ENCODE peak calls at places on chromosome 2, in six cellular contexts. F is psoas muscle, P is astrocyte of the cerebellum, N is mammary epithelial cell, U is BJ, X is PC-9. E is an unnamed sample.

GRCh38 chr2:1538663-1539062 is 125.4 kb downstream of the TPO start:
- DNase-seq in F (no peak), P (no peak), N (no peak), U (no peak), X (no peak), E (no peak)

GRCh38 chr2:119753930-119754321 is 5.8 kb upstream of the PTPN4 start:
- DNase-seq in F (no peak), P (no peak), N (no peak), U (no peak), X (no peak), E (no peak)

GRCh38 chr2:127053731-127054603 is 53.0 kb downstream of the BIN1 start:
- DNase-seq in F (peak), P (no peak), N (no peak), U (no peak), X (no peak), E (no peak)

GRCh38 chr2:83386559-83386958 is 1072.5 kb downstream of the SUCLG1 start:
- DNase-seq in F (no peak), P (no peak), N (no peak), U (no peak), X (no peak), E (peak)

GRCh38 chr2:45918816-45919655 is 267.6 kb downstream of the PRKCE start:
- DNase-seq in F (no peak), P (no peak), N (no peak), U (no peak), X (no peak), E (no peak)

GRCh38 chr2:175008801-175009495 is 3.8 kb upstream of the CHN1 start:
- DNase-seq in F (no peak), P (no peak), N (no peak), U (no peak), X (no peak), E (no peak)

GRCh38 chr2:114346658-114347057 is 95.8 kb upstream of the DPP10 start:
- DNase-seq in F (no peak), P (no peak), N (no peak), U (no peak), X (no peak), E (no peak)

GRCh38 chr2:122338000-122338399 is 582.5 kb downstream of the TSN start:
- DNase-seq in F (no peak), P (no peak), N (no peak), U (no peak), X (no peak), E (no peak)

GRCh38 chr2:27822049-27822448 is 50.5 kb downstream of the MRPL33 start:
- DNase-seq in F (no peak), P (no peak), N (no peak), U (no peak), X (no peak), E (no peak)

GRCh38 chr2:50606860-50607259 is 425.1 kb downstream of the NRXN1 start:
- DNase-seq in F (no peak), P (no peak), N (no peak), U (no peak), X (no peak), E (no peak)

GRCh38 chr2:223465793-223466192 is 136.4 kb downstream of the SCG2 start:
- DNase-seq in F (peak), P (peak), N (peak), U (peak), X (peak), E (peak)

DNA sequence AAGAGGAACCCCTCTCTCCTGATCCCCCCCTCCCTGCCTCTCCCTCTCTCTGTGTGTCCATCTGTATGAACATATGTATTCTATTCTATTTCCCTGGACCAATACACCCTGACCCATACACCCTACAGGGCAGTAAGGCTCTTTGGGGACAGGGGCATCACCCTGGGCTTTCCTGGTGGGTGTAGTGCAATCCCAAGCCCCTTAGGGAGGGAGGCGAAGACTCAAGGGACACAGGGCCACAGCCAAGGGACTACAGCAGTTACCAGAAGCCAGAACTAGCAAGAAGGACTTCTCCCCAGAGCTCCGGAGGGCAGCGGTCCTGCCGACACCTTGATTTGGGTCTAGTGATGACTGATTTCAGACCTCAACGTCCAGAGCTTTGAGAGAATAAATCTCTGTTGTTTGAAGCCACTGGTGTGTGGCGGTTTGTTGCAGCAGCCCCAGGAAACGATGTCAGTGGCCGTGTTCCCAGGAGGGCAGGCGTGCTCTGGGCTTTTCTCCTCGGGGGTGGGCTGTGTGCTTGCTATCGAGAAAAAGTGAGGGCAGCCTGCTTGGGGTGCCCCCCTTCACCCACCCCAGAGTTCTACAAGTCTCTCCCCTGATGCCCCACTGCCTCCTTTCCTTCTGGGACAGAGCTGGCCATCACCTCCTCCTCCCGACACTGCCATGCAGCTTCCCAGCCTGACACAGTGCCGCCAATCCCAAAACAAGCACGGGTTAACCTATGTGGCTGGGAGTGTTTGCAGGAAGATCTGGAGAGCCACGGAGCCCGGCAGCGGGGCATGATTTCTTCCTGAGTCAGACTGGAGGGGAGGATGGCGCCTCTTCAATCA is 213.9 kb upstream of the RAB6C start:
- DNase-seq in F (no peak), P (no peak), N (no peak), U (no peak), X (no peak), E (no peak)
- H3K4me3 ChIP-seq in F (no peak), P (no peak), N (no peak), U (no peak), X (no peak), E (no peak)

DNA sequence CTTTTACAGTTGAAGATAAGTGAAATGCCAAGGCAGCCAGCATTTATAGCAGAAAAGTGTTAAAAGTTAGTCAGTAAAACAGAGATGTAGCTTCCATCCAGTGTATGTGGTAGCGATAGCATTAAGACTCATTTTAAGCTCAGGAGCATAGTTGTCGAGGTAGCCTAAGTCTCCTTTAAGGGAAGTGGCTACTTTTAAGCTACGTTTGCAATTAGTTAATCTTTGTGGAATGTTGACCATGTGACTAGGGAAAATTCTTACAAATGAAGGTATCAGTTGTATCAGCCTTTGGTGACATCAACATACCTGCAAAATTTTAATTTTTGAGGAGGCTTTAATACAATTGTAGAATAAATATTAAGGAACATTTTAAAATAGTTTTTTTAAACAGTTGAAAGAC is 61.9 kb downstream of the LHCGR start:
- DNase-seq in F (no peak), P (no peak), N (no peak), U (no peak), X (no peak), E (no peak)
- H3K4me3 ChIP-seq in F (no peak), P (no peak), N (no peak), U (no peak), X (no peak), E (no peak)

GRCh38 chr2:235378944-235379343 is 114.9 kb upstream of the AGAP1 start:
- DNase-seq in F (no peak), P (no peak), N (no peak), U (no peak), X (no peak), E (no peak)
- H3K4me3 ChIP-seq in F (no peak), P (no peak), N (no peak), U (no peak), X (no peak), E (no peak)

GRCh38 chr2:234033174-234033573 is 17.3 kb upstream of the SPP2 start:
- DNase-seq in F (no peak), P (no peak), N (no peak), U (no peak), X (no peak), E (no peak)
- H3K4me3 ChIP-seq in F (no peak), P (no peak), N (no peak), U (no peak), X (no peak), E (no peak)

GRCh38 chr2:97950329-97951154 is 45.2 kb downstream of the TMEM131 start:
- DNase-seq in F (no peak), P (peak), N (peak), U (peak), X (peak), E (peak)
- H3K4me3 ChIP-seq in F (no peak), P (no peak), N (no peak), U (no peak), X (no peak), E (no peak)

DNA sequence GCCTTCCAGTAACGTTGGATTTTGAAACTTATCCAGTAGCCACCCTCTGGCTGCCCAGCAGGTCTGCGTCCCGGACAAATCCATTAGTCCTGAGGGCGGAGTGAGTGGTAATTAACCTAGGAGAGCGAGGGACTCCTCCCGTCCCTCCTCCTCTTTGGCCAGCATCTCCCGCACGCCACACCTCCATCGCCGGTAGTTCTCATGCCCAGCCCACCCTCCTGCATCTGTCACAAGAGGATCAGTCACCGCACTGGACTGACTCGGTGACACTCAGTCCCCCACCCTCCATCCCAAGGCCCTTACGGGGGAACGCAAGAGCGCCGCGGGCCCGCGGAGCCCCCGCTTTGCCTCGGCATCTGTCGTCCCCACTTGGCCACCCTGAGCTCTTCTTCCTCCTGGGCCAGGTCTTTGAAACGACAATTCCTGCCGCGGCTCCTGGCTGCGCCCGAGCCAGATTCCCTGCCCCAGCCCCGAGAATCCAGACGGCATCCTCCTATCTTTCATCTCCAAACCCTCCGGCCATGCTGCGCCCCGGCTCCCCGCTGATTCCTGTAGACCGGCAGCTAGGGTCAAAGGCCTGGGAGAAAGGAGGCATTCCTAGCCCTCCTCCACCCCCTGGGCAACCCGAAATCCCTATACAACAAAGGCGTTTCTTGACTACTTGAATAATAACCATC is 77.5 kb downstream of the EIF2AK3 start:
- DNase-seq in F (no peak), P (no peak), N (no peak), U (no peak), X (no peak), E (no peak)
- H3K4me3 ChIP-seq in F (no peak), P (peak), N (peak), U (peak), X (no peak), E (peak)

GRCh38 chr2:231786917-231787292 is 660 bp downstream of the COPS7B start:
- DNase-seq in F (no peak), P (no peak), N (no peak), U (no peak), X (no peak), E (no peak)

GRCh38 chr2:231785822-231786176 is 446 bp upstream of the COPS7B start:
- DNase-seq in F (no peak), P (no peak), N (no peak), U (no peak), X (no peak), E (no peak)

GRCh38 chr2:231786177-231786916 is at the start of gene COPS7B:
- DNase-seq in F (peak), P (peak), N (peak), U (no peak), X (peak), E (no peak)

GRCh38 chr2:231781798-231782726 is 980 bp upstream of the PDE6D start:
- DNase-seq in F (no peak), P (no peak), N (peak), U (no peak), X (no peak), E (no peak)

DNA sequence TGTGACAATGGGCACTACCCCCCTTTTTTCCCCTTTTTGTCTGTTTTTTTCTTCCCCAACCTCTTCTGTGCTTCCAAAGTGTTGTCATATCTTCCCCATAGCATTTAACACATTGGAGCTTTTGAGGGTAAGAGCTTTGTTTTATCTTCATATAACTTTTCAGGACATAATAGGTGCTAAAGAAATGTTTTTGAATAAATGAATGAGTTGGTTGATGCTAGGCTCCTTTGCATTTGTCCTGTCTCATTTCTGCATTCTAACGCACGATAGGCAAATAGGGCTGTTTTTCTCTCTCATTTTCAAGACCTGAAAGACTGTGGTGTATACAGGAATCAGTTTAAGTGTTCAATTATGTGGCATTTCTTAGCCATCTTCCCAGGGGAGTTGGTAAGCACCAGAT is 832 bp upstream of the COPS7B start:
- DNase-seq in F (no peak), P (no peak), N (no peak), U (no peak), X (no peak), E (no peak)
- H3K4me3 ChIP-seq in F (peak), P (peak), N (no peak), U (no peak), X (peak), E (no peak)

GRCh38 chr2:226118471-226119429 is 680.9 kb downstream of the IRS1 start:
- DNase-seq in F (peak), P (peak), N (peak), U (peak), X (peak), E (peak)
- H3K4me3 ChIP-seq in F (peak), P (no peak), N (no peak), U (peak), X (peak), E (peak)

GRCh38 chr2:172554352-172555271 is 1.3 kb upstream of the PDK1 start:
- DNase-seq in F (no peak), P (no peak), N (no peak), U (no peak), X (no peak), E (no peak)
- H3K4me3 ChIP-seq in F (peak), P (peak), N (peak), U (peak), X (peak), E (peak)